ENCODE peak calls at places on chromosomes 7 and 10, in nine cellular contexts. W is AG04450, G is ovary, X is OCI-LY7, D is kidney, K is keratinocyte, E is heart right ventricle, C is kidney epithelial cell, B is psoas muscle. H is an unnamed sample.

GRCh38 chr10:79342295-79342761 is 4.9 kb upstream of the PPIF start:
- DNase-seq in W (no peak), G (no peak), X (no peak), D (no peak), K (no peak), E (no peak), C (no peak), B (no peak), H (no peak)

GRCh38 chr7:43905954-43906326 is 456 bp downstream of the URGCP start:
- DNase-seq in W (no peak), G (peak; percentile 66), X (no peak), D (peak; percentile 75), K (no peak), E (peak; percentile 25), C (no peak), B (peak; percentile 54), H (peak; percentile 45)

GRCh38 chr7:151059362-151060112 is at the start of gene SLC4A2:
- DNase-seq in W (no peak), G (peak; percentile 91), X (peak; percentile 83), D (peak; percentile 92), K (no peak), E (peak; percentile 86), C (no peak), B (peak; percentile 90), H (peak; percentile 56)

GRCh38 chr7:18420758-18421157 is 74.8 kb upstream of the HDAC9 start:
- DNase-seq in W (no peak), G (no peak), X (no peak), D (no peak), K (peak; percentile 49), E (no peak), C (no peak), B (no peak), H (peak; percentile 32)

GRCh38 chr10:119614686-119615085 is 17.9 kb upstream of the TIAL1 start:
- DNase-seq in W (no peak), G (no peak), X (no peak), D (no peak), K (no peak), E (no peak), C (no peak), B (no peak), H (no peak)

GRCh38 chr10:132626019-132626760 is 88.6 kb downstream of the INPP5A start:
- DNase-seq in W (no peak), G (no peak), X (no peak), D (no peak), K (no peak), E (no peak), C (no peak), B (peak; percentile 47), H (no peak)

GRCh38 chr10:125081931-125082330 is 78.4 kb downstream of the CTBP2 start:
- DNase-seq in W (no peak), G (peak; percentile 29), X (no peak), D (peak; percentile 85), K (no peak), E (no peak), C (no peak), B (peak; percentile 61), H (no peak)

GRCh38 chr10:36448760-36449681 is 676.4 kb upstream of the ANKRD30A start:
- DNase-seq in W (no peak), G (no peak), X (no peak), D (no peak), K (no peak), E (no peak), C (no peak), B (no peak), H (peak; percentile 22)

GRCh38 chr10:126842836-126843235 is 62.4 kb upstream of the DOCK1 start:
- DNase-seq in W (no peak), G (no peak), X (no peak), D (no peak), K (no peak), E (no peak), C (no peak), B (no peak), H (no peak)

GRCh38 chr10:132704008-132704814 is 81.7 kb downstream of the NKX6-2 start:
- DNase-seq in W (no peak), G (no peak), X (no peak), D (peak; percentile 64), K (no peak), E (peak; percentile 5), C (no peak), B (peak; percentile 25), H (no peak)

GRCh38 chr10:107865691-107866090 is 701.2 kb upstream of the SORCS1 start:
- DNase-seq in W (no peak), G (no peak), X (no peak), D (no peak), K (no peak), E (no peak), C (no peak), B (no peak), H (no peak)

GRCh38 chr7:70457477-70458194 is 674.3 kb upstream of the GALNT17 start:
- DNase-seq in W (no peak), G (no peak), X (peak; percentile 32), D (no peak), K (no peak), E (no peak), C (no peak), B (no peak), H (no peak)

GRCh38 chr7:158821173-158822021 is 7.9 kb downstream of the ESYT2 start:
- DNase-seq in W (no peak), G (peak; percentile 36), X (no peak), D (no peak), K (no peak), E (no peak), C (no peak), B (no peak), H (peak; percentile 82)

GRCh38 chr10:103534621-103535498 is 41.4 kb downstream of the NEURL1 start:
- DNase-seq in W (no peak), G (peak; percentile 12), X (no peak), D (peak; percentile 41), K (no peak), E (no peak), C (no peak), B (no peak), H (peak; percentile 34)

GRCh38 chr7:4745971-4746919 is 29.2 kb upstream of the AP5Z1 start:
- DNase-seq in W (no peak), G (no peak), X (peak; percentile 19), D (no peak), K (no peak), E (no peak), C (no peak), B (no peak), H (peak; percentile 80)

GRCh38 chr10:12716042-12716441 is 285.5 kb downstream of the CCDC3 start:
- DNase-seq in W (no peak), G (no peak), X (no peak), D (no peak), K (no peak), E (no peak), C (no peak), B (no peak), H (no peak)

GRCh38 chr10:61835909-61836232 is 65.6 kb upstream of the ARID5B start:
- DNase-seq in W (no peak), G (no peak), X (no peak), D (no peak), K (no peak), E (no peak), C (no peak), B (no peak), H (peak; percentile 71)
- H3K4me3 ChIP-seq in W (no peak overlapping the region), G (no peak overlapping the region), X (no peak overlapping the region), D (peak overlapping the region; percentile 28), K (no peak overlapping the region), E (no peak overlapping the region), C (no peak overlapping the region), B (no peak overlapping the region), H (no peak overlapping the region)

GRCh38 chr7:31314781-31315180 is 25.7 kb downstream of the NEUROD6 start:
- DNase-seq in W (no peak), G (no peak), X (no peak), D (no peak), K (no peak), E (no peak), C (no peak), B (no peak), H (no peak)

GRCh38 chr7:31311465-31312074 is 29.0 kb downstream of the NEUROD6 start:
- DNase-seq in W (no peak), G (no peak), X (no peak), D (no peak), K (no peak), E (no peak), C (no peak), B (no peak), H (no peak)

GRCh38 chr7:31316876-31317275 is 23.6 kb downstream of the NEUROD6 start:
- DNase-seq in W (no peak), G (no peak), X (no peak), D (no peak), K (no peak), E (no peak), C (no peak), B (no peak), H (no peak)

GRCh38 chr7:31315758-31316157 is 24.8 kb downstream of the NEUROD6 start:
- DNase-seq in W (no peak), G (no peak), X (no peak), D (no peak), K (no peak), E (no peak), C (no peak), B (no peak), H (no peak)

DNA sequence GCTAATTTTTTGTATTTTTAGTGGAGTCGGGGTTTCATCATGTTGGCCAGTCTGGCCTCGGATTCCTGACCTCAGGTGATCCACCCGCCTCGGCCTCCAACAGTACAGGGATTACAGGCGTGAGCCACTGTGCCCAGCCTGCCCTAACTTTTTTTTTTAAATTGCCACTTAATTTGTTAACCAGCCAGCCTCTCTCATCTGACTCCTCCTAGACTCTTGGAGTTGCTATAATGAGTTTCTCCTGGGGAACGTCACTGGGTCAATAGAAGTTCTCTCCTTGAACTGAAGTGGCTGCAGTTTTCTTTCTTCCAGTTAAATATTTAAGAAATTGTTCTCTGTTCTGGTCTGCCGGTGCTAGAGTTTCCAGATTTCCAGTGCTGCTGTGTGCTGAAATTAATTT is 27.7 kb downstream of the NEUROD6 start:
- DNase-seq in W (no peak), G (no peak), X (no peak), D (no peak), K (no peak), E (no peak), C (no peak), B (no peak), H (no peak)
- TF ChIP-seq CTCF in W (no peak), G (no peak), X (no peak), D (no peak), K (no peak), E (no peak), C (no peak), B (no peak), H (no peak)

GRCh38 chr7:139389774-139390173 is 30.1 kb downstream of the LUC7L2 start:
- DNase-seq in W (no peak), G (no peak), X (no peak), D (no peak), K (no peak), E (no peak), C (no peak), B (no peak), H (no peak)
- H3K4me3 ChIP-seq in W (no peak overlapping the region), G (no peak overlapping the region), X (no peak overlapping the region), D (no peak overlapping the region), K (no peak overlapping the region), E (no peak overlapping the region), C (no peak overlapping the region), B (no peak overlapping the region), H (no peak overlapping the region)

DNA sequence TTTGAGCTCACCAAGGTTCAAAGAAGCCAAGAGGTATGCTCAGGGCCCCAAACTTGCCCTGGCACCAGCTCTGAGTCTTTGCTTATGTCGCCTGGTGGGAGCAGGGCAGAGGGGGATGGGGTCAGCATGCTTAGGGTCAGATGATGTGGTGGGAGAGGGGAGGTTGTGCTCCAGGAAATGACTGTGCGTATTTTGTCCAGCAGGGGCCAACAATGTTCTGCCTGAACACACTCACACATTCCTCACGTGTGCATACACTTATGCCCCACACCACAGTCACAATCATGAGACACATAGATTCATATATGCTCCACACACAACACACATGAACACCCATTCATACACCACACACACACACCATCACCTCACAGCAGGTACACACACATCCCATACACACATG is 4.4 kb upstream of the RAMP3 start:
- DNase-seq in W (no peak), G (no peak), X (peak; percentile 30), D (peak; percentile 35), K (no peak), E (no peak), C (no peak), B (peak; percentile 25), H (no peak)
- TF ChIP-seq CTCF in W (peak; percentile 12), G (no peak), X (peak; percentile 57), D (no peak), K (no peak), E (no peak), C (no peak), B (no peak), H (no peak)